ENCODE peak calls at places on chromosomes 5 and 9, in four cellular contexts. One of them, this sample, is unnamed.

GRCh38 chr9:115084709-115085108 is 33.2 kb downstream of the TNC start:
- DNase-seq in HepG2: no peak
- DNase-seq in K562: no peak
- DNase-seq in GM12878: no peak
- DNase-seq in this sample: no peak

GRCh38 chr9:130175355-130175754 is 3.2 kb downstream of the NCS1 start:
- DNase-seq in HepG2: no peak
- DNase-seq in K562: no peak
- DNase-seq in GM12878: no peak
- DNase-seq in this sample: no peak

GRCh38 chr5:179185256-179186091 is 125.3 kb downstream of the ZNF354C start:
- DNase-seq in HepG2: no peak
- DNase-seq in K562: no peak
- DNase-seq in GM12878: no peak
- DNase-seq in this sample: no peak

GRCh38 chr9:88266416-88266815 is 121.8 kb upstream of the SPIN1 start:
- DNase-seq in HepG2: no peak
- DNase-seq in K562: no peak
- DNase-seq in GM12878: no peak
- DNase-seq in this sample: no peak

GRCh38 chr5:18686253-18686652 is 1052.0 kb downstream of the TAF11L14 start:
- DNase-seq in HepG2: no peak
- DNase-seq in K562: no peak
- DNase-seq in GM12878: no peak
- DNase-seq in this sample: no peak

GRCh38 chr5:150672237-150672883 is 11.3 kb downstream of the MYOZ3 start:
- DNase-seq in HepG2: no peak
- DNase-seq in K562: no peak
- DNase-seq in GM12878: no peak
- DNase-seq in this sample: peak

GRCh38 chr5:176560364-176560763 is 11.2 kb downstream of the CDHR2 start:
- DNase-seq in HepG2: no peak
- DNase-seq in K562: no peak
- DNase-seq in GM12878: no peak
- DNase-seq in this sample: no peak

GRCh38 chr5:75536694-75537360 is 25.1 kb downstream of the POLK start:
- DNase-seq in HepG2: no peak
- DNase-seq in K562: no peak
- DNase-seq in GM12878: no peak
- DNase-seq in this sample: peak

GRCh38 chr9:129861447-129861827 is 26.2 kb downstream of the USP20 start:
- DNase-seq in HepG2: no peak
- DNase-seq in K562: no peak
- DNase-seq in GM12878: no peak
- DNase-seq in this sample: no peak

GRCh38 chr9:18437315-18438200 is 36.4 kb upstream of the ADAMTSL1 start:
- DNase-seq in HepG2: peak
- DNase-seq in K562: no peak
- DNase-seq in GM12878: no peak
- DNase-seq in this sample: peak

GRCh38 chr5:132203464-132203818 is 24.2 kb downstream of the P4HA2 start:
- DNase-seq in HepG2: no peak
- DNase-seq in K562: no peak
- DNase-seq in GM12878: no peak
- DNase-seq in this sample: no peak

GRCh38 chr5:54624671-54625583 is 107.4 kb downstream of the SNX18 start:
- DNase-seq in HepG2: no peak
- DNase-seq in K562: no peak
- DNase-seq in GM12878: no peak
- DNase-seq in this sample: no peak

GRCh38 chr9:113368960-113369582 is 7.7 kb downstream of the HDHD3 start:
- DNase-seq in HepG2: no peak
- DNase-seq in K562: peak
- DNase-seq in GM12878: no peak
- DNase-seq in this sample: no peak

GRCh38 chr5:157729858-157730257 is 1.4 kb upstream of the THG1L start:
- DNase-seq in HepG2: no peak
- DNase-seq in K562: no peak
- DNase-seq in GM12878: peak
- DNase-seq in this sample: no peak

GRCh38 chr9:120541921-120542320 is 38.0 kb downstream of the CDK5RAP2 start:
- DNase-seq in HepG2: no peak
- DNase-seq in K562: no peak
- DNase-seq in GM12878: no peak
- DNase-seq in this sample: no peak

GRCh38 chr9:96040591-96041461 is 165.3 kb downstream of the ERCC6L2 start:
- DNase-seq in HepG2: peak
- DNase-seq in K562: no peak
- DNase-seq in GM12878: no peak
- DNase-seq in this sample: peak

GRCh38 chr9:115006660-115007059 is 76.3 kb upstream of the TNFSF8 start:
- DNase-seq in HepG2: no peak
- DNase-seq in K562: no peak
- DNase-seq in GM12878: no peak
- DNase-seq in this sample: no peak

GRCh38 chr5:68419637-68420452 is 204.3 kb downstream of the PIK3R1 start:
- DNase-seq in HepG2: no peak
- DNase-seq in K562: peak
- DNase-seq in GM12878: no peak
- DNase-seq in this sample: no peak

GRCh38 chr9:123757547-123757946 is 172.4 kb downstream of the DENND1A start:
- DNase-seq in HepG2: no peak
- DNase-seq in K562: no peak
- DNase-seq in GM12878: no peak
- DNase-seq in this sample: no peak

GRCh38 chr5:113748403-113748802 is 234.9 kb downstream of the YTHDC2 start:
- DNase-seq in HepG2: no peak
- DNase-seq in K562: no peak
- DNase-seq in GM12878: no peak
- DNase-seq in this sample: no peak

GRCh38 chr9:114168281-114169028 is 13.1 kb downstream of the COL27A1 start:
- DNase-seq in HepG2: no peak
- DNase-seq in K562: no peak
- DNase-seq in GM12878: no peak
- DNase-seq in this sample: no peak

GRCh38 chr5:78523314-78524193 is 125.0 kb downstream of the LHFPL2 start:
- DNase-seq in HepG2: no peak
- DNase-seq in K562: peak
- DNase-seq in GM12878: no peak
- DNase-seq in this sample: no peak

GRCh38 chr5:429453-430188 is 13.4 kb upstream of the EXOC3 start:
- DNase-seq in HepG2: no peak
- DNase-seq in K562: no peak
- DNase-seq in GM12878: no peak
- DNase-seq in this sample: no peak

GRCh38 chr5:91119941-91120850 is 262.9 kb downstream of the ARRDC3 start:
- DNase-seq in HepG2: no peak
- DNase-seq in K562: no peak
- DNase-seq in GM12878: no peak
- DNase-seq in this sample: no peak

GRCh38 chr5:134103397-134103796 is 11.1 kb upstream of the TCF7 start:
- DNase-seq in HepG2: no peak
- DNase-seq in K562: no peak
- DNase-seq in GM12878: no peak
- DNase-seq in this sample: no peak

GRCh38 chr5:68920888-68921287 is 172.9 kb upstream of the SLC30A5 start:
- DNase-seq in HepG2: no peak
- DNase-seq in K562: no peak
- DNase-seq in GM12878: no peak
- DNase-seq in this sample: no peak

GRCh38 chr5:96149021-96149420 is 187.4 kb upstream of the ELL2 start:
- DNase-seq in HepG2: no peak
- DNase-seq in K562: no peak
- DNase-seq in GM12878: no peak
- DNase-seq in this sample: no peak

GRCh38 chr5:160419458-160420330 is 813 bp upstream of the SLU7 start:
- DNase-seq in HepG2: no peak
- DNase-seq in K562: peak
- DNase-seq in GM12878: no peak
- DNase-seq in this sample: peak

GRCh38 chr9:135818718-135819475 is 88.4 kb downstream of the CAMSAP1 start:
- DNase-seq in HepG2: no peak
- DNase-seq in K562: no peak
- DNase-seq in GM12878: no peak
- DNase-seq in this sample: no peak

GRCh38 chr5:160894-161540 is 30.3 kb upstream of the LRRC14B start:
- DNase-seq in HepG2: no peak
- DNase-seq in K562: no peak
- DNase-seq in GM12878: no peak
- DNase-seq in this sample: no peak

DNA sequence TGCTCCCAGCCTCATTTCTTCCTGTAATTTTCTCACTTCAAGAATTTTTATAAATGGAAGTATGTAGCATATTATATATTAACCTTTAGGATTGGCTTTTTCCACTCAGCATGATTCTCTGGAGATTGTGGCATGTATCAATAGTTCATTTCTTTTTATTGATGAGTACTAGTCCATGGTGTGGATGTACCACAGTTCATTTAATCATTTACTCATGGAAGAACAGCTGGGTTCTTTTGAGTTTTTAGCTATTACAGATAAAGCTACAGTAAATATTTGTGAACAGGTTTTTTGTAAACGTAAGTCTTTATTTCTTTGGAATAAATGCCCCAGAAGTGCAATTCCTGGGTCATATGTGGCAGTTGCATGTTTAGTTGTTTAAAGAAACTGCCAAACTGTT is 76.1 kb downstream of the UHRF2 start:
- DNase-seq in HepG2: no peak
- DNase-seq in K562: no peak
- DNase-seq in GM12878: no peak
- DNase-seq in this sample: no peak
- TF ChIP-seq EZH2 in HepG2: no peak
- TF ChIP-seq EZH2 in K562: no peak
- TF ChIP-seq EZH2 in GM12878: no peak
- TF ChIP-seq EZH2 in this sample: no peak

DNA sequence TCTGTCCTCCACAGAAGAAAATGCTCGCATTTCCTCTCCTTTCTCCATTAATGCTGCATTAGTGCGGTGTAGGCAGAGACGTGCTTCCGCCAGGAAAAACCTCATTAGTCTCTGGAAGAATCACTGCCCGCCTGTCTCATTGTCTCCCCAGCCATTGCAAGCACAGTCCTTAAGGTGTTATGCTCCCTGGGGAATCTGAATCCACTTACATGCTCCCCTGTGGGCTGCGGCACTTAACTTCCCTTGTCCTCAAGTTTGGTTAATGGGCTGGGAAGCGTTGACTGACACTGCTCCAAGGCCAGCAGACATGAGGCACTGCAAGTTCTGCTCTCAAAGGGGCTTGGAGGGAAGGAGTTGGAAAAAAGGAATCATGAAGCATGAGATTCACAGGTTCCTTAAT is 41.6 kb downstream of the TARS1 start:
- DNase-seq in HepG2: no peak
- DNase-seq in K562: no peak
- DNase-seq in GM12878: no peak
- DNase-seq in this sample: peak
- TF ChIP-seq JUNB in HepG2: no peak
- TF ChIP-seq JUNB in K562: no peak
- TF ChIP-seq JUNB in GM12878: no peak
- TF ChIP-seq JUNB in this sample: no peak

GRCh38 chr9:974993-975739 is 1.3 kb upstream of the DMRT3 start:
- DNase-seq in HepG2: no peak
- DNase-seq in K562: no peak
- DNase-seq in GM12878: no peak
- DNase-seq in this sample: peak

GRCh38 chr9:973295-973842 is 3.1 kb upstream of the DMRT3 start:
- DNase-seq in HepG2: no peak
- DNase-seq in K562: no peak
- DNase-seq in GM12878: no peak
- DNase-seq in this sample: peak

GRCh38 chr9:975740-976257 is 656 bp upstream of the DMRT3 start:
- DNase-seq in HepG2: no peak
- DNase-seq in K562: no peak
- DNase-seq in GM12878: no peak
- DNase-seq in this sample: no peak

GRCh38 chr9:972512-973294 is 3.8 kb upstream of the DMRT3 start:
- DNase-seq in HepG2: no peak
- DNase-seq in K562: no peak
- DNase-seq in GM12878: no peak
- DNase-seq in this sample: peak

DNA sequence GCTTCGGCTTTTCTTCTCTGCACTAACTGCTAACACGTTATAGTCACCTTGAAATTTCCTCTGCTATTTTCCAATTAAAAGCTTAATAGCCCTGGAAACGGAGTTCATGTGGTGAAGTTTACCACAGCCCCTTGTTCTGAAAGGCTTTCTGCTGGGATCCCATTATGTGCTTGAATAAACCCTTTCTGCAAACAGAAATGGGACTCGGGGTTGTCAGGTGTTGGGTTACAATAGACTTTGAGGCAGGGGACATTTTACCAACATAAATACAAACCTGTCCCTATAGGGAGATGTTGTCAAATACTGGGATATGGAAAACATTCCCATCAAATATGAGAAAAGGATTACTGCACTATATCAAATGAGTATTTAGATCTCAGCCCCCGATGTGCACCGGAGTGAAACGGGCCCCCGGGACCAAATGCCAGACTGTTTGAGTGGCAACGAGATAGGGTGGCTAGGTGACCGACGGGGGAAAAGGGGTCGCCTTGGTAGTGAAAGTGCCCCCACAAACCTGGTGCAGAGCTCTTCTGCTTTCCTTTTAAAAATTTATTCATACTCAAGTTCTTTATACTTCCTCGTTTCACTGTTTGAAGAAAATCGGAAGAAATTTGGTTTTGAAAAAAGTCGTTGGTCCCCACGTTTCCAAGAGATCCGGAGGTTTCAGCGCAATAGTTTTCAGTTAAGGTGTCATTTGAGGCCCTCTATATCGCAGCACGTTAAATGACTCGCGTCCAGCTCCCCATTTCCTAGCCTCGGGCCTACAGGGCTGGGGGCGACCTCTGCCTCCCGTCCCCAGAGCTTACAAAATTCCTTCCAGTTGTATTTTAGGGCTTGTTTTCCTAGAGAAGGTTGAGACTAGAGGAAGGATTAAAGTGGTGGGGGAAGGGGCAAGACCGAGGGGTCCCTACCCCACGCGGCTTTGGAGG is 2.1 kb upstream of the DMRT3 start:
- DNase-seq in HepG2: no peak
- DNase-seq in K562: no peak
- DNase-seq in GM12878: no peak
- DNase-seq in this sample: peak
- TF ChIP-seq EZH2 in HepG2: no peak
- TF ChIP-seq EZH2 in K562: no peak
- TF ChIP-seq EZH2 in GM12878: peak
- TF ChIP-seq EZH2 in this sample: peak

GRCh38 chr9:93093081-93093448 is 3.0 kb upstream of the CARD19 start:
- DNase-seq in HepG2: no peak
- DNase-seq in K562: no peak
- DNase-seq in GM12878: no peak
- DNase-seq in this sample: no peak
- TF ChIP-seq JUNB in HepG2: no peak
- TF ChIP-seq JUNB in K562: no peak
- TF ChIP-seq JUNB in GM12878: no peak
- TF ChIP-seq JUNB in this sample: no peak